ENCODE peak calls at places on chromosome 9, in five cellular contexts. Y, N, E, B and F are unnamed samples.

GRCh38 chr9:8762676-8763075 is 963.1 kb upstream of the DMAC1 start:
- DNase-seq in B (no peak), E (no peak), N (no peak), Y (no peak), F (no peak)

GRCh38 chr9:131214457-131214856 is 61.9 kb downstream of the FAM78A start:
- DNase-seq in B (no peak), N (no peak), Y (no peak), E (no peak), F (no peak)

GRCh38 chr9:78549711-78550110 is 252.8 kb downstream of the PSAT1 start:
- DNase-seq in Y (no peak), N (no peak), E (no peak), B (no peak), F (no peak)

GRCh38 chr9:111136180-111136579 is 97.9 kb upstream of the LPAR1 start:
- DNase-seq in Y (no peak), N (no peak), B (no peak), E (no peak), F (no peak)

GRCh38 chr9:124629600-124629999 is 122.4 kb upstream of the NR5A1 start:
- DNase-seq in B (no peak), E (no peak), N (no peak), Y (no peak), F (no peak)

GRCh38 chr9:128250839-128251558 is 24.8 kb downstream of the GOLGA2 start:
- DNase-seq in E (no peak), Y (no peak), B (no peak), N (no peak), F (no peak)

GRCh38 chr9:97557606-97558095 is 56.2 kb downstream of the TMOD1 start:
- DNase-seq in E (no peak), B (peak), N (peak), Y (no peak), F (peak)

GRCh38 chr9:70406446-70406862 is 8.0 kb downstream of the KLF9 start:
- DNase-seq in N (no peak), Y (no peak), E (peak), B (no peak), F (no peak)

GRCh38 chr9:126057461-126057860 is 269.2 kb upstream of the MVB12B start:
- DNase-seq in E (no peak), B (no peak), N (no peak), Y (no peak), F (no peak)

GRCh38 chr9:127281887-127282286 is 17.3 kb downstream of the GARNL3 start:
- DNase-seq in N (no peak), E (no peak), Y (no peak), B (no peak), F (no peak)

GRCh38 chr9:76373173-76373771 is 21.0 kb downstream of the RFK start:
- DNase-seq in Y (peak), N (peak), E (no peak), B (peak), F (peak)

GRCh38 chr9:21994996-21995651 is 533 bp downstream of the CDKN2B-AS1 start:
- DNase-seq in N (peak), E (no peak), B (peak), Y (no peak), F (peak)

GRCh38 chr9:75054373-75055001 is 26.4 kb upstream of the CARNMT1 start:
- DNase-seq in Y (no peak), E (no peak), B (no peak), N (no peak), F (no peak)

GRCh38 chr9:88218721-88219120 is 80.4 kb upstream of the SPATA31C2 start:
- DNase-seq in E (no peak), Y (no peak), B (no peak), N (no peak), F (no peak)

GRCh38 chr9:32581512-32582143 is 8.7 kb upstream of the NDUFB6 start:
- DNase-seq in Y (peak), B (no peak), E (peak), N (no peak), F (no peak)

GRCh38 chr9:32954642-32955041 is 46.8 kb downstream of the APTX start:
- DNase-seq in Y (peak), N (no peak), E (no peak), B (no peak), F (no peak)

GRCh38 chr9:79946718-79947117 is 375.0 kb downstream of the TLE4 start:
- DNase-seq in E (no peak), Y (no peak), N (no peak), B (no peak), F (no peak)

GRCh38 chr9:117796681-117797080 is 92.5 kb downstream of the TLR4 start:
- DNase-seq in B (no peak), N (no peak), E (no peak), Y (no peak), F (no peak)

GRCh38 chr9:134600431-134600830 is 41.2 kb upstream of the COL5A1 start:
- DNase-seq in E (no peak), N (no peak), B (no peak), Y (no peak), F (no peak)

GRCh38 chr9:134494273-134494815 is 147.3 kb upstream of the COL5A1 start:
- DNase-seq in E (no peak), Y (no peak), N (no peak), B (no peak), F (no peak)

GRCh38 chr9:97873410-97873809 is 20.4 kb downstream of the FOXE1 start:
- DNase-seq in N (no peak), B (peak), E (no peak), Y (no peak), F (no peak)

GRCh38 chr9:96665789-96666188 is 10.7 kb upstream of the PRXL2C start:
- DNase-seq in Y (no peak), E (no peak), N (no peak), B (no peak), F (no peak)

GRCh38 chr9:10059044-10059443 is 553.8 kb downstream of the PTPRD start:
- DNase-seq in Y (peak), B (peak), N (no peak), E (peak), F (no peak)

GRCh38 chr9:99259231-99259918 is 37.3 kb downstream of the SEC61B start:
- DNase-seq in Y (no peak), N (peak), B (peak), E (no peak), F (peak)

GRCh38 chr9:99235874-99236627 is 14.0 kb downstream of the SEC61B start:
- DNase-seq in B (no peak), N (no peak), Y (no peak), E (no peak), F (no peak)

GRCh38 chr9:100317706-100318105 is 35.0 kb downstream of the TEX10 start:
- DNase-seq in B (no peak), E (no peak), Y (no peak), N (no peak), F (no peak)

GRCh38 chr9:97853844-97854695 is 1.0 kb downstream of the FOXE1 start:
- DNase-seq in B (no peak), E (peak), N (no peak), Y (peak), F (no peak)

GRCh38 chr9:97553141-97553540 is 51.7 kb downstream of the TMOD1 start:
- DNase-seq in Y (no peak), N (no peak), E (no peak), B (no peak), F (no peak)

GRCh38 chr9:88739373-88739772 is 204.4 kb downstream of the NXNL2 start:
- DNase-seq in Y (no peak), E (no peak), N (no peak), B (no peak), F (no peak)

GRCh38 chr9:93365427-93366118 is 85.9 kb upstream of the FAM120A start:
- DNase-seq in Y (no peak), B (no peak), N (no peak), E (no peak), F (no peak)
- TF ChIP-seq POLR2A in Y (no peak), B (no peak), N (no peak), E (no peak), F (no peak)

GRCh38 chr9:119375892-119376291 is 6.7 kb upstream of the BRINP1 start:
- DNase-seq in B (no peak), Y (peak), E (peak), N (no peak), F (no peak)
- TF ChIP-seq CTCF in B (no peak), Y (peak), E (peak), N (peak), F (no peak)

DNA sequence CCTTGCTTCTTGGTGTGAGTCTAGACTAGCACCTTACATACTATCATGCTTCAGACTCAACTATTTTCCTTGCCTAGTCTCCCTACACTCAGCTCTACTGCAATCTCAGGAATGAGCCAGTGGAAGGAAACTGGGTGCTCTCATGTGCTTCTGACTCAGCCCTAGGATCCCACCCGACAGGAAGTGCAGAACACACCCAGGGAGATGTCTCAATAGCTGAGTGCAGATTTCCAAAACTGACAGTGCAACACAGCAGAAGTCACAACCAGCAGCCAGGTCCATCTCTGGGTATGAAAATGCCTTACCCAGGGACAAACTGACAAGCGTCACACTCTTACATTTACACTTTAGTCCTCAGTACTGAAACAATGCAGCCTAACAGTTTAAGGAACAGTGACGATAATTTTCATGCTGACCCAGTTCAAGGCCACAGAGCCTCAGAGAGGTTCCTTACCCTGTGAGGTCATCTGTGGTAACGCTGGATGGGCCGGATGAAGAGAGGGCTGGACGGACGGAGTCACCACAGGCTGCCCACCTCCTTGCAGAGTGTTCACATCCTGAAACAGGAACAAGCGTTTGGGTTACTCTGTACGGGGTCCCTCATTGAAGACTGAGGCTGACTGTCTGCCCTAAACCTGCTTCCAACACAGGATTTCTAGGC is 33.0 kb downstream of the FKBP15 start:
- DNase-seq in E (peak), N (peak), B (peak), Y (peak), F (peak)
- TF ChIP-seq POLR2A in E (no peak), N (peak), B (no peak), Y (no peak), F (peak)

GRCh38 chr9:101388507-101388993 is 3.7 kb upstream of the BAAT start:
- DNase-seq in B (no peak), N (no peak), Y (peak), E (peak), F (no peak)
- TF ChIP-seq CTCF in B (no peak), N (no peak), Y (peak), E (peak), F (no peak)

DNA sequence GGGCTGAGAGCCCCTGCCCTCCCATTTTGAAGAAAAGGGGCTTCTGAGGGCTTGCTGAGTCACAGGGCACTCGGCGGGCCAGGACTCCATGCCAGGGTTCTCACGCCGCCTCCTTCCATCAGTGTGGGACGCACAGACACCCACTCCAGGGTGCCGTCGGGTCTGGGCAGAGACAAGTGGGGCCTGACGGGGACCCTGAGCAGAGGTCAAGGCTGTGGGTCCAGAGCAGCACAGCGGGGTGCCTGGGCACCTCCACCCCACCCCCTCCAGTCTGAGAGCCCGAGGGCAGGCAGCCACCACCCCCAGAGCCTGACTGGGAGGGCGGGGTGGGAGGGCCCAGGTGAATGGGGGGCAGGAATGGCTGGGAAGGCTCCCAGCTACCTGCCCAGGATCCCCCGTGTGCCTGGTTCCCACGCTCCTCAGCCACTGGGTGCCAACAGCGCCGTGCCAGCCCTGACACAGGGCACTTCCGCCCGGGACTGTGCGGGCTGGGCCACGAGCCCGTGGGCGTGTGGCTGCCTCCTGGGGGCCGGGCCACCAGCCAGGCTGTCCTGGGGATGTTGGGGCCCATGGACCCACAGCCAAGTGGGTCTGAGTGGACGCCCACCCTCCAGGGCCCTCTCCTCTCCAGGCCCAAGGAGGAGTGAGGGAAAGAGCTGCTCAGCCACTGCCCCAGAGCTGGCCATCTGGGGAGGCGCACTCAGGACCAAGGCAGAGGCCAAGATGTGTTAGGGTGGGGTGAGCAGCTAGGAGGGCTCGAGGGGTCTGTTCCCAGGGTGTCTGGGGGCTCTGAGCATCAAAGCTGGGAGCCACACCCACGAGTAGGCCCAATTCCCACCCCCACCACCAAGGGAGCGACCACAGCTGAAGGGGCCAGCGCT is 10.1 kb upstream of the NRARP start:
- DNase-seq in B (no peak), N (no peak), Y (peak), E (no peak), F (no peak)
- TF ChIP-seq POLR2A in B (no peak), N (no peak), Y (no peak), E (no peak), F (no peak)